ENCODE peak calls at places on chromosomes 12 and 14, in five cellular contexts. A, X, S, I and C are unnamed samples.

GRCh38 chr12:24222968-24223367 is 273.5 kb upstream of the SOX5 start:
- DNase-seq in A (no peak), X (peak; percentile 46), S (peak; percentile 83), I (no peak), C (peak; percentile 80)

GRCh38 chr14:62654641-62655040 is 390.6 kb downstream of the KCNH5 start:
- DNase-seq in A (no peak), X (peak; percentile 20), S (no peak), I (no peak), C (no peak)

GRCh38 chr14:99559286-99559990 is 44.6 kb downstream of the CCDC85C start:
- DNase-seq in A (no peak), X (no peak), S (no peak), I (no peak), C (no peak)

GRCh38 chr12:27531916-27532315 is 7.9 kb downstream of the PPFIBP1 start:
- DNase-seq in A (no peak), X (no peak), S (no peak), I (no peak), C (no peak)

GRCh38 chr14:56055521-56055920 is 62.7 kb upstream of the PELI2 start:
- DNase-seq in A (no peak), X (no peak), S (no peak), I (no peak), C (no peak)

GRCh38 chr12:90287585-90287984 is 578.9 kb upstream of the ATP2B1 start:
- DNase-seq in A (no peak), X (no peak), S (no peak), I (no peak), C (no peak)

GRCh38 chr12:100706029-100706428 is 88.5 kb upstream of the ANO4 start:
- DNase-seq in A (no peak), X (peak; percentile 6), S (peak; percentile 99), I (no peak), C (peak; percentile 100)

GRCh38 chr12:54052745-54053624 is 650 bp upstream of the HOXC4 start:
- DNase-seq in A (no peak), X (no peak), S (no peak), I (no peak), C (no peak)

GRCh38 chr14:74018029-74018703 is 922 bp downstream of the ENTPD5 start:
- DNase-seq in A (no peak), X (peak; percentile 68), S (peak; percentile 84), I (no peak), C (peak; percentile 85)

GRCh38 chr12:71665109-71665476 is 992 bp downstream of the THAP2 start:
- DNase-seq in A (no peak), X (no peak), S (peak; percentile 19), I (no peak), C (no peak)

GRCh38 chr14:75264036-75264435 is 14.6 kb upstream of the FOS start:
- DNase-seq in A (no peak), X (no peak), S (no peak), I (no peak), C (peak; percentile 57)